ENCODE peak calls at places on chromosome 11, in five cellular contexts. O is pancreas; V is OCI-LY7; W is A549; Y is CD8-positive, alpha-beta T cell. J is an unnamed sample.

GRCh38 chr11:77249427-77249826 is 52.1 kb downstream of the GDPD4 start:
- DNase-seq in O (no peak), V (no peak), W (no peak), Y (no peak), J (no peak)

GRCh38 chr11:119000906-119001305 is 3.0 kb downstream of the CENATAC start:
- DNase-seq in O (no peak), V (no peak), W (no peak), Y (no peak), J (no peak)

GRCh38 chr11:65274734-65275682 is 13.2 kb downstream of the POLA2 start:
- DNase-seq in O (peak), V (peak), W (peak), Y (peak), J (peak)

GRCh38 chr11:1226981-1227550 is 4.2 kb downstream of the MUC5B start:
- DNase-seq in O (no peak), V (no peak), W (peak), Y (no peak), J (no peak)

GRCh38 chr11:65594991-65595920 is at the start of gene KCNK7:
- DNase-seq in O (no peak), V (no peak), W (no peak), Y (no peak), J (no peak)

GRCh38 chr11:69283446-69283845 is 10.5 kb upstream of the MYEOV start:
- DNase-seq in O (no peak), V (no peak), W (no peak), Y (no peak), J (no peak)

GRCh38 chr11:19868281-19868821 is 155.7 kb downstream of the NAV2 start:
- DNase-seq in O (no peak), V (no peak), W (no peak), Y (no peak), J (no peak)

GRCh38 chr11:128181090-128181485 is 406.3 kb downstream of the ETS1 start:
- DNase-seq in O (no peak), V (no peak), W (no peak), Y (no peak), J (no peak)

GRCh38 chr11:117020873-117021564 is 77.2 kb downstream of the SIK3 start:
- DNase-seq in O (no peak), V (no peak), W (no peak), Y (no peak), J (peak)

GRCh38 chr11:7511405-7511804 is 2.4 kb upstream of the PPFIBP2 start:
- DNase-seq in O (peak), V (peak), W (no peak), Y (no peak), J (no peak)

GRCh38 chr11:111512296-111513239 is at the start of gene BTG4:
- DNase-seq in O (peak), V (no peak), W (peak), Y (peak), J (no peak)

GRCh38 chr11:121894581-121894980 is 221.4 kb downstream of the BLID start:
- DNase-seq in O (no peak), V (no peak), W (no peak), Y (no peak), J (no peak)

GRCh38 chr11:94800394-94800793 is 32.2 kb downstream of the AMOTL1 start:
- DNase-seq in O (peak), V (no peak), W (no peak), Y (no peak), J (no peak)

GRCh38 chr11:69959461-69959860 is 118.7 kb upstream of the ANO1 start:
- DNase-seq in O (no peak), V (no peak), W (no peak), Y (no peak), J (no peak)

GRCh38 chr11:76605338-76606074 is 65.0 kb downstream of the LRRC32 start:
- DNase-seq in O (no peak), V (no peak), W (no peak), Y (no peak), J (no peak)

GRCh38 chr11:70710192-70710965 is 312.1 kb downstream of the CTTN start:
- DNase-seq in O (no peak), V (no peak), W (no peak), Y (no peak), J (no peak)

GRCh38 chr11:118239509-118239908 is 12.7 kb downstream of the MPZL3 start:
- DNase-seq in O (no peak), V (no peak), W (no peak), Y (no peak), J (no peak)

GRCh38 chr11:63620928-63621539 is 6.8 kb upstream of the PLAAT3 start:
- DNase-seq in O (no peak), V (peak), W (no peak), Y (no peak), J (peak)

GRCh38 chr11:102267602-102268001 is 49.7 kb upstream of the BIRC3 start:
- DNase-seq in O (no peak), V (no peak), W (peak), Y (no peak), J (no peak)

GRCh38 chr11:12810497-12810896 is 136.3 kb downstream of the TEAD1 start:
- DNase-seq in O (no peak), V (no peak), W (no peak), Y (no peak), J (no peak)

GRCh38 chr11:24575392-24575791 is 78.5 kb downstream of the LUZP2 start:
- DNase-seq in O (no peak), V (no peak), W (no peak), Y (no peak), J (no peak)

GRCh38 chr11:134734446-134734845 is 322.4 kb upstream of the B3GAT1 start:
- DNase-seq in O (no peak), V (no peak), W (no peak), Y (no peak), J (no peak)

GRCh38 chr11:14393129-14393528 is 34.1 kb upstream of the RRAS2 start:
- DNase-seq in O (no peak), V (no peak), W (no peak), Y (no peak), J (no peak)

GRCh38 chr11:35115688-35116030 is 23.3 kb upstream of the CD44 start:
- DNase-seq in O (no peak), V (peak), W (no peak), Y (no peak), J (no peak)

GRCh38 chr11:133181672-133182071 is 350.6 kb downstream of the OPCML start:
- DNase-seq in O (no peak), V (no peak), W (no peak), Y (no peak), J (no peak)

GRCh38 chr11:104916442-104916841 is 18.2 kb upstream of the CASP12 start:
- DNase-seq in O (no peak), V (no peak), W (no peak), Y (no peak), J (no peak)
- TF ChIP-seq CTCF in O (no peak), V (no peak), W (no peak), Y (no peak), J (no peak)

GRCh38 chr11:86586307-86586706 is 86.1 kb downstream of the ME3 start:
- DNase-seq in O (no peak), V (no peak), W (no peak), Y (no peak), J (no peak)

GRCh38 chr11:86589856-86590589 is 82.4 kb downstream of the ME3 start:
- DNase-seq in O (no peak), V (no peak), W (no peak), Y (no peak), J (no peak)

GRCh38 chr11:86587559-86588193 is 84.7 kb downstream of the ME3 start:
- DNase-seq in O (no peak), V (no peak), W (no peak), Y (no peak), J (no peak)

GRCh38 chr11:86589204-86589603 is 83.2 kb downstream of the ME3 start:
- DNase-seq in O (no peak), V (no peak), W (no peak), Y (no peak), J (no peak)

GRCh38 chr11:86588566-86589090 is 83.8 kb downstream of the ME3 start:
- DNase-seq in O (no peak), V (no peak), W (no peak), Y (no peak), J (no peak)
- H3K4me3 ChIP-seq in O (no peak), V (no peak), W (no peak), Y (no peak), J (no peak)

DNA sequence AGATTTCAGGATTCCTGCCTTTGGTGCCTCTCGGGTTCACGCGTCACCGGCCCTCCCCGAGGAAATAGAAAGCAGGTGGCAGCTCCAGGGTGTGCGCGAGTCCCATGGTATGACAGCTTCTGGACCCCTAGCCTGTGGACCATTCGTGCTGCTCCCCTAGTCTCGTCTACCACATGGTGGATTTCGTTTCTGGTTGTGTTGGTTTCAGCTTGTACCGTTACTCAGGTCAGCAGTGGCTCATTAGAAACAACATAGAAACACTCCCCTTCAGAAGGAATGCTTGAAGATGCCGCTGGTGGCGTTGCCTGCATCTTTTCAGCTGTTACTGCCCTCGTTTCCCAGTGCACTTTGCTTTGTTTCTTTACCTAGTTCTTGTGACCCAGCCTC is 705 bp downstream of the TTC17 start:
- DNase-seq in O (no peak), V (peak), W (peak), Y (peak), J (peak)
- TF ChIP-seq CTCF in O (no peak), V (peak), W (no peak), Y (no peak), J (no peak)

GRCh38 chr11:2301631-2302272 is at the start of the genes C11orf21 and TSPAN32:
- DNase-seq in O (peak), V (peak), W (no peak), Y (peak), J (peak)
- H3K4me3 ChIP-seq in O (no peak), V (no peak), W (no peak), Y (peak), J (no peak)

DNA sequence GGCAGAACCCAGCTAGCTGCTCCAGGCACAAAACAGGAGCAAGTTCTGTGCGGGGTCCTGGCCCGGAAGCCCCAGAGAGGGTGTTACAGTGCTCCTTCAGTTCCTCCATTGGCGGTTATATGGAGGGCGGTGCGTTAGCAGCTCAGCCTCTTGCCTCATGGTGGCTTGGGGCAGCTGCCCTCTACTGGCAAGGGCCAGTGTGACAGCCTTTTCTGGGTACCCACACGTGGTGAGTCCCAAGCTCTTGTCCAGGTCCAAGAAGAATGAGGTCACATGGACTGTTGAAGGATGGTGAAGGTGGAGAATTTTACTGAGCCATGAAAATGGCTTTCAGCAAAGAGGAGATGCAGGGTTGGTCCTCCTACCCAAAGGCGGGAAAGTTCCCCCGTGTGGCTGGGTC is 100.5 kb downstream of the WT1 start:
- DNase-seq in O (no peak), V (no peak), W (peak), Y (no peak), J (peak)
- TF ChIP-seq CTCF in O (no peak), V (peak), W (peak), Y (no peak), J (peak)

J was measured in GM12865.